ENCODE peak calls at places on chromosomes 16 and 17, in five cellular contexts. F is NCI-H2081, U is anterior cingulate cortex, Z is NCI-H774, K is amniotic epithelial cell. R is an unnamed sample.

GRCh38 chr17:44065668-44066203 is 735 bp downstream of the LSM12 start:
- DNase-seq in Z (no peak), U (no peak), K (no peak), F (no peak), R (no peak)

GRCh38 chr17:77884967-77885641 is 73.4 kb upstream of the TNRC6C start:
- DNase-seq in Z (no peak), U (no peak), K (no peak), F (no peak), R (no peak)

GRCh38 chr17:72719582-72720493 is 372.6 kb downstream of the SLC39A11 start:
- DNase-seq in Z (no peak), K (peak; percentile 54), U (no peak), F (no peak), R (no peak)

GRCh38 chr17:82985973-82986372 is 93.4 kb upstream of the METRNL start:
- DNase-seq in K (peak; percentile 19), F (no peak), U (no peak), Z (no peak), R (no peak)

GRCh38 chr17:8366231-8366630 is 10.3 kb downstream of the KRABD2 start:
- DNase-seq in Z (no peak), F (no peak), K (peak; percentile 84), U (no peak), R (no peak)

GRCh38 chr17:6857904-6858303 is 26.4 kb upstream of the TEKT1 start:
- DNase-seq in Z (no peak), K (no peak), F (no peak), U (no peak), R (no peak)

GRCh38 chr17:73379814-73380213 is 68.0 kb upstream of the CDC42EP4 start:
- DNase-seq in Z (no peak), U (peak; percentile 8), F (no peak), K (no peak), R (no peak)

GRCh38 chr16:80602894-80603293 is 62.1 kb downstream of the DYNLRB2 start:
- DNase-seq in K (no peak), Z (no peak), F (no peak), U (no peak), R (no peak)

GRCh38 chr17:54172654-54173316 is 350.1 kb downstream of the KIF2B start:
- DNase-seq in U (no peak), Z (no peak), K (peak; percentile 2), F (no peak), R (peak; percentile 48)

GRCh38 chr16:3596101-3596861 is 15.1 kb downstream of the SLX4 start:
- DNase-seq in Z (no peak), F (no peak), U (no peak), K (no peak), R (no peak)

GRCh38 chr17:16462070-16462864 is 29.7 kb downstream of the LRRC75A start:
- DNase-seq in F (no peak), U (no peak), K (no peak), Z (no peak), R (no peak)

GRCh38 chr16:27465483-27465879 is 63.5 kb downstream of the IL21R start:
- DNase-seq in F (no peak), Z (no peak), U (no peak), K (no peak), R (no peak)

GRCh38 chr16:81212830-81213465 is 25.5 kb upstream of the BCO1 start:
- DNase-seq in F (no peak), U (no peak), Z (no peak), K (peak; percentile 90), R (no peak)

GRCh38 chr17:47999612-48000011 is 28.7 kb downstream of the CDK5RAP3 start:
- DNase-seq in Z (no peak), U (no peak), K (no peak), F (no peak), R (no peak)

GRCh38 chr17:38702900-38703741 is 2.0 kb upstream of the MLLT6 start:
- DNase-seq in F (no peak), U (no peak), K (no peak), Z (no peak), R (no peak)

GRCh38 chr16:75458029-75458428 is 6.5 kb downstream of the TMEM170A start:
- DNase-seq in Z (no peak), F (no peak), K (no peak), U (no peak), R (no peak)

GRCh38 chr16:21598676-21599157 is 660 bp upstream of the METTL9 start:
- DNase-seq in F (no peak), U (no peak), K (no peak), Z (no peak), R (no peak)

GRCh38 chr16:30049871-30050270 is 15.7 kb upstream of the ALDOA start:
- DNase-seq in K (no peak), U (peak; percentile 75), Z (no peak), F (no peak), R (no peak)

GRCh38 chr17:8629371-8630226 is 926 bp downstream of the MYH10 start:
- DNase-seq in Z (no peak), K (peak; percentile 41), F (no peak), U (peak; percentile 20), R (peak; percentile 58)

GRCh38 chr16:80259289-80259805 is 281.4 kb upstream of the DYNLRB2 start:
- DNase-seq in U (no peak), K (no peak), Z (no peak), F (no peak), R (no peak)

GRCh38 chr16:55889518-55889917 is 14.3 kb upstream of the CES5A start:
- DNase-seq in K (no peak), Z (no peak), U (no peak), F (no peak), R (no peak)

GRCh38 chr17:57357830-57358426 is 101.6 kb downstream of the MSI2 start:
- DNase-seq in F (no peak), Z (no peak), U (no peak), K (no peak), R (no peak)

GRCh38 chr17:935485-935884 is 44.1 kb downstream of the NXN start:
- DNase-seq in U (no peak), Z (no peak), F (no peak), K (no peak), R (no peak)

GRCh38 chr17:80318166-80318565 is 57.5 kb downstream of the RNF213 start:
- DNase-seq in Z (no peak), K (no peak), F (no peak), U (no peak), R (no peak)

GRCh38 chr16:81842564-81843242 is 63.6 kb downstream of the PLCG2 start:
- DNase-seq in Z (no peak), K (no peak), F (no peak), U (no peak), R (no peak)

GRCh38 chr17:44198721-44199552 is 747 bp downstream of the ATXN7L3 start:
- DNase-seq in K (peak; percentile 36), F (peak; percentile 56), Z (peak; percentile 57), U (peak; percentile 56), R (peak; percentile 74)

GRCh38 chr16:61590577-61590976 is 445.7 kb downstream of the CDH8 start:
- DNase-seq in U (no peak), K (no peak), Z (no peak), F (no peak), R (no peak)

GRCh38 chr16:82748026-82748425 is 121.3 kb downstream of the CDH13 start:
- DNase-seq in F (peak; percentile 11), K (no peak), U (no peak), Z (no peak), R (no peak)

GRCh38 chr17:67484261-67484660 is 107.2 kb downstream of the PITPNC1 start:
- DNase-seq in U (no peak), F (no peak), Z (no peak), K (no peak), R (no peak)

GRCh38 chr17:80751460-80752368 is 207.1 kb downstream of the RPTOR start:
- DNase-seq in K (peak; percentile 48), F (no peak), Z (no peak), U (no peak), R (no peak)

GRCh38 chr17:71870546-71870862 is 250.3 kb upstream of the SOX9 start:
- DNase-seq in U (no peak), F (peak; percentile 17), Z (no peak), K (no peak), R (no peak)

GRCh38 chr17:26962255-26963162 is 331.4 kb upstream of the WSB1 start:
- DNase-seq in F (no peak), K (no peak), U (no peak), Z (no peak), R (no peak)

R was measured in glutamatergic neuron.